ENCODE peak calls at places on chromosomes 6 and 20, in seven cellular contexts. W, Y, C, R, S, T and F are unnamed samples.

GRCh38 chr6:121260651-121261102 is 73.6 kb downstream of the TBC1D32 start:
- DNase-seq in C (no peak), T (no peak), R (no peak), Y (no peak), S (no peak), W (peak; percentile 75), F (no peak)

GRCh38 chr6:99606670-99607415 is at the start of gene PRDM13:
- DNase-seq in R (no peak), C (no peak), W (no peak), T (no peak), Y (no peak), S (no peak), F (no peak)

GRCh38 chr6:11200356-11200755 is 32.1 kb downstream of the NEDD9 start:
- DNase-seq in W (no peak), R (no peak), C (no peak), Y (no peak), S (no peak), T (no peak), F (no peak)

GRCh38 chr6:148998704-148999103 is 251.9 kb downstream of the UST start:
- DNase-seq in Y (no peak), W (peak; percentile 30), S (no peak), C (no peak), T (no peak), R (no peak), F (no peak)

GRCh38 chr6:71392286-71392685 is 103.7 kb downstream of the OGFRL1 start:
- DNase-seq in C (no peak), Y (no peak), R (no peak), T (no peak), S (no peak), W (no peak), F (no peak)

GRCh38 chr6:18391018-18391417 is 3.9 kb downstream of the RNF144B start:
- DNase-seq in S (no peak), R (no peak), W (no peak), Y (no peak), T (no peak), C (no peak), F (no peak)

GRCh38 chr20:57811373-57812020 is 101.7 kb upstream of the PMEPA1 start:
- DNase-seq in T (no peak), S (no peak), C (peak; percentile 38), W (no peak), Y (no peak), R (peak; percentile 27), F (no peak)

GRCh38 chr6:21299216-21299615 is 294.3 kb upstream of the SOX4 start:
- DNase-seq in R (no peak), W (no peak), Y (no peak), S (no peak), C (no peak), T (no peak), F (no peak)

GRCh38 chr20:35007413-35007812 is 51.7 kb downstream of the MYH7B start:
- DNase-seq in Y (peak; percentile 0), S (no peak), T (no peak), R (no peak), W (no peak), C (no peak), F (no peak)

GRCh38 chr6:15073883-15074465 is 171.9 kb upstream of the JARID2 start:
- DNase-seq in C (no peak), Y (no peak), T (no peak), S (no peak), R (peak; percentile 5), W (no peak), F (no peak)

GRCh38 chr6:163423696-163424095 is 9.2 kb downstream of the QKI start:
- DNase-seq in T (no peak), Y (no peak), C (no peak), R (no peak), S (no peak), W (no peak), F (no peak)

GRCh38 chr6:90088009-90088408 is 193.7 kb downstream of the GJA10 start:
- DNase-seq in Y (no peak), C (no peak), S (peak; percentile 95), W (no peak), T (no peak), R (no peak), F (no peak)

GRCh38 chr20:63100401-63100925 is 93.7 kb upstream of the BHLHE23 start:
- DNase-seq in T (no peak), Y (no peak), S (no peak), C (no peak), W (no peak), R (no peak), F (no peak)

GRCh38 chr6:139883776-139884175 is 509.3 kb upstream of the CITED2 start:
- DNase-seq in C (no peak), Y (no peak), S (no peak), T (no peak), W (no peak), R (no peak), F (no peak)

GRCh38 chr20:63682384-63683139 is 13.9 kb upstream of the TNFRSF6B start:
- DNase-seq in T (no peak), C (peak; percentile 71), R (no peak), W (peak; percentile 71), Y (peak; percentile 42), S (peak; percentile 98), F (no peak)

GRCh38 chr6:129663531-129663930 is 46.4 kb downstream of the ARHGAP18 start:
- DNase-seq in T (no peak), R (no peak), Y (no peak), S (no peak), W (no peak), C (no peak), F (no peak)

GRCh38 chr6:124999105-124999764 is 37.0 kb downstream of the RNF217 start:
- DNase-seq in S (no peak), C (no peak), Y (peak; percentile 57), W (no peak), T (no peak), R (peak; percentile 77), F (peak; percentile 90)

GRCh38 chr20:46023999-46024398 is 5.0 kb upstream of the SLC12A5 start:
- DNase-seq in T (no peak), Y (no peak), R (no peak), W (no peak), C (no peak), S (no peak), F (no peak)

GRCh38 chr6:107129370-107129925 is 14.1 kb upstream of the BEND3 start:
- DNase-seq in C (no peak), T (no peak), W (no peak), Y (no peak), R (no peak), S (no peak), F (no peak)

GRCh38 chr6:83055366-83055964 is 10.2 kb downstream of the UBE3D start:
- DNase-seq in R (peak; percentile 38), S (no peak), T (peak; percentile 40), C (peak; percentile 41), W (no peak), Y (no peak), F (no peak)

GRCh38 chr6:169473663-169474062 is 220.0 kb upstream of the THBS2 start:
- DNase-seq in C (no peak), T (no peak), S (no peak), W (no peak), R (no peak), Y (no peak), F (no peak)

DNA sequence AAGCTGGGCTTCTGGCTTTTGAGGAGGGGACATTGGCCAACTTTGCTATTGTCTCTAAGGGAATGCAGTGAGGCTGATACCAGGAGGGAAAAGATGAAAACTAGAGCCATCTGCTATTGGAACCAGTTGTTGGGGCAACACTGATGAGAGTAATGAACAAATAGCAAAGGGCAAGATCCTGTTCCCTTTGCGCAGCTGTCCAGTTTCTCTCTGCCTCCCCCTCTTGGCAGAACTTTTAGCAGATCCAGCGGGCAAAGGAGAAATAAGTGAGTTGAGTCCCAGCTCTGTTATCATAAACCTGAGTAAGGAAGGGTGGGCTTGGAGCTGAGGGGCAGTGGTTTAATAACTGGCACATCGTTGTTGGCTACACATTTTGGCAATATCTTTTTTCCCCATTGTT is 126.8 kb downstream of the AKAP7 start:
- DNase-seq in T (no peak), W (no peak), R (no peak), S (no peak), Y (no peak), C (no peak), F (no peak)
- TF ChIP-seq CTCF in T (no peak), W (no peak), R (no peak), S (peak; percentile 27), Y (no peak), C (no peak), F (no peak)

GRCh38 chr20:13299401-13299800 is 78.3 kb downstream of the ISM1 start:
- DNase-seq in W (no peak), C (no peak), T (no peak), S (no peak), R (no peak), Y (no peak), F (no peak)
- TF ChIP-seq CTCF in W (no peak), C (no peak), T (no peak), S (no peak), R (no peak), Y (no peak), F (peak; percentile 9)

GRCh38 chr6:32148289-32148688 is 3.5 kb downstream of the PRRT1 start:
- DNase-seq in S (no peak), R (no peak), W (no peak), T (no peak), Y (no peak), C (no peak), F (no peak)

GRCh38 chr6:32146687-32147086 is 5.1 kb downstream of the PRRT1 start:
- DNase-seq in T (no peak), R (no peak), W (no peak), C (no peak), Y (no peak), S (no peak), F (no peak)

GRCh38 chr6:32146287-32146686 is 5.5 kb downstream of the PRRT1 start:
- DNase-seq in S (no peak), W (no peak), R (no peak), T (no peak), C (no peak), Y (no peak), F (no peak)

GRCh38 chr6:32148722-32149576 is 2.8 kb downstream of the PRRT1 start:
- DNase-seq in Y (peak; percentile 31), C (peak; percentile 63), S (peak; percentile 33), R (peak; percentile 34), W (peak; percentile 61), T (no peak), F (no peak)

DNA sequence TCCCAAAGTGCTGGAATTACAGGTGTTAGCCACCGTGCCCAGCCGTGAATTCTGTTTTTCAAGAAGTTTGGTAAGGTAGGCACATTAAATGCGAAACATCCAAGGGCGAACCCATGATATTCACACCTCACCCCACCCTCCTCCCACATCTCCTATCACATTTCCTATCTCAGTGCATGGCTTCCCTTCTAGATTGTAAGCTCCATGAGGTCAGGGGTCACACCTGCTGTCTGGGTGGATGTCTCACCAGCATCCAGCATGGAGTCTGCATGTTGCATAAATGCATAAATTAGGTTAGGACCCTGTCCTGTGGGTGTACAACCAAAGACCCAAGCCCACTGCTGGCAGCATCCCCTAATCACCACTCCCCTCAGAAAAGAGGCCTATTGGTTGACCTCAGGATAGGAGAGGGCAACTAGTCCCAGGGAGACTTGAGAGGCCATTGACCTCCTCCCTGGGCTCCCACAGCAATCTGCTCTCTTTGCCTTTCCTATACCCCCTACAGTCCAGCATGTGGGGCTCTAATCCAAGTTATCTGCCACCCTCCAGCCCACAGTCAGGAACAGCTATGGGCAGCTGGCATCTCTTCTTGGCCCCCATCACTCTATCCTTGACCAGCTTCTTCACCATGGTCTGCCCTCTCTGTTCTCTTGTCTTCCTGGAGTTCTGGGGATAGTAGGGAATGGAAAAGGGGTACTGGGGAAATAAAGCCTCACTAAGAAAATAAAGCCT is 4.2 kb downstream of the PRRT1 start:
- DNase-seq in C (no peak), R (no peak), T (no peak), S (no peak), Y (no peak), W (no peak), F (no peak)
- TF ChIP-seq CTCF in C (no peak), R (no peak), T (no peak), S (no peak), Y (no peak), W (no peak), F (no peak)

GRCh38 chr6:4848382-4849068 is 72.3 kb downstream of the CDYL start:
- DNase-seq in C (no peak), T (no peak), Y (no peak), S (no peak), R (no peak), W (peak; percentile 55), F (peak; percentile 8)
- TF ChIP-seq CTCF in C (no peak), T (peak; percentile 36), Y (no peak), S (peak; percentile 33), R (no peak), W (peak; percentile 45), F (peak; percentile 37)